ENCODE peak calls at places on chromosomes 16 and 17, in ten cellular contexts. S is stomach, U is IMR-90, D is heart left ventricle, F is K562, M is pancreas, X is tibial artery, J is A549, I is colonic mucosa, T is breast epithelium. K is an unnamed sample. For H3K9me3, the result is how much of the 10 kb centered on the place peaks cover.

GRCh38 chr17:36885161-36885735 is 52.0 kb upstream of the LHX1 start:
- DNase-seq in M (no peak), U (no peak), I (no peak), J (no peak), T (no peak), F (no peak), D (no peak), X (no peak), S (no peak), K (no peak)

GRCh38 chr17:45785373-45786193 is 1.5 kb downstream of the CRHR1 start:
- DNase-seq in F (no peak), I (no peak), X (no peak), U (no peak), D (no peak), S (no peak), T (no peak), M (no peak), J (no peak), K (no peak)

GRCh38 chr16:72969146-72969545 is 78.8 kb downstream of the ZFHX3 start:
- DNase-seq in S (no peak), D (no peak), X (no peak), T (no peak), U (no peak), I (no peak), J (no peak), F (no peak), M (no peak), K (no peak)

GRCh38 chr17:33142703-33143299 is 150.3 kb downstream of the ASIC2 start:
- DNase-seq in F (peak), T (no peak), I (peak), D (no peak), M (no peak), X (no peak), J (peak), S (no peak), U (peak), K (no peak)

GRCh38 chr17:77445908-77446535 is 305.3 kb downstream of the SEC14L1 start:
- DNase-seq in D (peak), T (no peak), J (no peak), S (peak), U (peak), X (no peak), M (no peak), I (peak), F (no peak), K (no peak)

GRCh38 chr17:28174352-28175046 is 132.0 kb downstream of the NLK start:
- DNase-seq in I (no peak), S (no peak), M (no peak), F (no peak), J (no peak), D (no peak), U (no peak), T (no peak), X (no peak), K (no peak)

GRCh38 chr17:55266051-55266957 is 1.5 kb downstream of the HLF start:
- DNase-seq in T (no peak), M (no peak), J (no peak), F (no peak), U (no peak), D (no peak), X (no peak), S (no peak), I (no peak), K (no peak)

GRCh38 chr16:55406651-55407050 is 72.3 kb upstream of the MMP2 start:
- DNase-seq in M (no peak), T (no peak), I (no peak), U (no peak), S (no peak), X (no peak), J (no peak), D (no peak), F (no peak), K (no peak)

GRCh38 chr17:73722163-73722562 is 77.9 kb upstream of the SDK2 start:
- DNase-seq in I (no peak), J (no peak), X (no peak), F (no peak), T (no peak), S (no peak), M (no peak), U (no peak), D (no peak), K (no peak)

GRCh38 chr17:80742581-80743180 is 198.0 kb downstream of the RPTOR start:
- DNase-seq in D (no peak), J (no peak), U (no peak), X (no peak), M (no peak), T (no peak), F (no peak), I (no peak), S (no peak), K (no peak)

DNA sequence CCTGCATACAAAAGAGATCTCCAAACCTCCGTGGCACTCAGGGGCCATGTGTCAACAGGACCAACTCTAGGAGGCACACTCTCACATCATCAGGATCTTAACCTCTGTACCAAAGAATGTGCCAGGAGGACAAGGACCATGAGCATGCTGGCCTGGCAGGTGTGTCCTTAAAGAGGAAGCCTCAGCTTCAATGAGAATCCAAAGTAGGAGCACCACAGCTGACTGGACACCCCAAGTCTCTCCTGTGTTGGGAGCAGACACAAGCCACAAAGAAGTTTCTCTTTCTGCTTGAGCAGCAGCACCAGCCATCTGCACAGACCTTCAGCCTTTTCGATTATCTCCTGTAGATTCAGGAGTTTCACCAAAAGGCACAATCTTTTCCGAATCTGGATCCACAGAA is 1734.5 kb downstream of the TP53TG3F start:
- DNase-seq in M (no peak), S (no peak), X (no peak), D (no peak), I (no peak), T (no peak), U (no peak), F (no peak), J (no peak), K (no peak)
- H3K9me3 ChIP-seq in M (under half), S (under half), X (under half), D (under half), I (under half), T (under half), U (under half), F (under half), J (under half), K (under half)

GRCh38 chr16:31577411-31577810 is 49.7 kb downstream of the AHSP start:
- DNase-seq in X (no peak), M (no peak), I (no peak), T (no peak), U (no peak), S (no peak), D (no peak), J (no peak), F (no peak), K (no peak)
- H3K9me3 ChIP-seq in X (under half), M (under half), I (under half), T (half or more), U (under half), S (under half), D (under half), J (under half), F (under half), K (under half)

DNA sequence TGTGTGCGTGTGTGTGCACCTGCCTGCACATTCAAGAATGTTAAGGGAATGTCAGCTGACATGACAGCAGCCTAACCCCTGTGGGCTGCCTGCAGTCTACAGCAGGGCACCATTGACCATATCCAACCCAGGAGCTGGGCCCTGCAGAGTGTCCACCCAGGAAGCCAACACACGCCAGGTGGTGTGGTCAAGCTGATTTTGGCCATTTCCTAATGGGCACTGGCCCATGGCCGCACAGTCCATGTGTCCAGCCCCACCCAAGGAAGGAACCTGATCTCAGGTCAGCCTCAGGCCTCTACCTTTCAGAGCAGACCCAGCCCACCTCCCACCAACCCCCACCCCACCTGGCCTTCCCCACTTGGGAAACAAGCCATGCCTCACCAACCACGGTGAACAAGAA is 77.7 kb downstream of the ZNF423 start:
- DNase-seq in J (no peak), S (no peak), D (no peak), I (no peak), U (no peak), X (no peak), T (no peak), M (no peak), F (no peak), K (no peak)
- H3K9me3 ChIP-seq in J (under half), S (under half), D (under half), I (under half), U (under half), X (under half), T (under half), M (under half), F (under half), K (under half)

GRCh38 chr16:35142809-35143192 is 1683.4 kb downstream of the TP53TG3F start:
- DNase-seq in U (no peak), J (no peak), T (no peak), I (no peak), M (peak), X (no peak), D (no peak), S (no peak), F (no peak), K (no peak)
- H3K9me3 ChIP-seq in U (under half), J (under half), T (half or more), I (under half), M (under half), X (under half), D (under half), S (half or more), F (under half), K (under half)

DNA sequence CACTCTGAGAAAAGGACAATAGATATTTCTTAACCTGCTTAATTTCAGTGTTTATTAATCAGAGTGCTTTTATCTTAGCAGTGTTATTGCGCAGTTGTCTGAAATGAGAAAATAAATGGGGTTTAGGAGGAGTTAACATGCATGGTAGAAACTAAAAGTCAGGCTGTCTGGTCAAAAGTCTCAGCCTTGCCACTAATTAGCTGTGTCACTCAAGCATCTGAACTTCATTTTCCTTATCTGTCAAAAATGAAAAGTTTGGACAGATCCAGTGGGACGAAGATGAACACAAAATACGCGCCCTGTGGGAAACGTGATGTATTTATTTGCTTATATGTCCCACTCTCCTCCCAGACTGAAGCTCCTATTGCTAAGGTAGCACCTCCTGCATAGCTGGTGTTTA is 6.3 kb upstream of the MEIOB start:
- DNase-seq in I (no peak), S (no peak), M (no peak), J (no peak), F (no peak), T (no peak), U (no peak), D (no peak), X (no peak), K (no peak)
- H3K9me3 ChIP-seq in I (under half), S (under half), M (under half), J (under half), F (under half), T (under half), U (under half), D (under half), X (under half), K (under half)

GRCh38 chr16:3180445-3180878 is 7.5 kb upstream of the OR1F1 start:
- DNase-seq in T (no peak), J (peak), M (no peak), X (no peak), D (no peak), I (no peak), F (no peak), U (no peak), S (no peak), K (no peak)

GRCh38 chr16:3183445-3184139 is 4.4 kb upstream of the OR1F1 start:
- DNase-seq in D (no peak), M (no peak), I (no peak), J (no peak), U (no peak), X (no peak), T (no peak), F (no peak), S (no peak), K (no peak)

GRCh38 chr16:3186946-3187690 is 886 bp upstream of the OR1F1 start:
- DNase-seq in X (no peak), T (no peak), M (no peak), I (no peak), J (no peak), S (no peak), D (no peak), F (no peak), U (no peak), K (no peak)

GRCh38 chr16:3179651-3180050 is 8.4 kb upstream of the OR1F1 start:
- DNase-seq in I (no peak), D (no peak), T (no peak), M (no peak), U (no peak), X (no peak), J (no peak), F (no peak), S (no peak), K (no peak)

DNA sequence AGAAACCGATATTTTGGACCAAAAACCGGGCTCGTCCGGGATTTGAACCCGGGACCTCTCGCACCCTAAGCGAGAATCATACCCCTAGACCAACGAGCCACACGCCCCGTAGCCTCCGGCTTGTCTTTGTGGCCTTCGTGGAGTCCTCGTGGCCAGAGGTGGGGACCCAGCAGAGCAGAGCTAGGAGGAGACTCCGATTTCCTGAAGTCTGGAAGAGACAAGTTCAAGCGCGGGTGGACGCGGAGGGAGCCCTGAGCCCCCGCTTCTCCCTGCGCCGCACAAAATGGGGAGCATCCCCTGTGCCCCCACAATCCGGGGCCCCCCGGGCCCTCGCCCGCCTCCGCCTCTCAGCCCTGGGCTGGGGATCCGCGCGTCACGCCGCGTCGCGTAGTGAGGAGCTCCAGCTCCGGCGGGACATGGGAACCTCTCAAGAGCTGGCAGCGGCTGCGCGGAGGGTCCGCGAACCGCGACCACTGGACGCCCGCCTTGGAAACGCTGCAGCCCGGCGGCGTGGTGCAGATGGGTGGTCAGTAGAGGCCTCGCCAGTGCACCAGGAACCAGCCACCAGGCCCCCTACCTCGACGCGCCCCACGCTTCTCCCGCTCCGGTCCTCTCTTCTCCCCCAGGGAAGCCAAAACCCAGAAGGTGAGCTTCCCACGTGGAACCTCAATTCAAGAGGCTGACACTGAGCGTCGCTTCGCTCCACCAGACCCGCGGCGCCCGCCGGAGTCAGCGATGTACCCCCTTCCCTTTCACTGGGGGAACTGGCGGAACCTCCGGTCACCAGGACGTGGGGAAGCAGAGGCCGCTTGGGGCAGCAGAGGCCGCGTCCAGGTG is 5.2 kb upstream of the OR1F1 start:
- DNase-seq in X (no peak), T (no peak), M (no peak), U (peak), F (peak), D (no peak), I (peak), J (peak), S (peak), K (no peak)
- H3K9me3 ChIP-seq in X (under half), T (under half), M (under half), U (under half), F (under half), D (under half), I (under half), J (under half), S (under half), K (under half)

GRCh38 chr17:22305356-22306071 is 613.2 kb downstream of the KCNJ18 start:
- DNase-seq in I (no peak), D (no peak), S (no peak), F (no peak), U (no peak), J (no peak), M (no peak), X (no peak), T (no peak), K (no peak)
- H3K9me3 ChIP-seq in I (under half), D (under half), S (under half), F (under half), U (under half), J (under half), M (under half), X (under half), T (under half), K (under half)

GRCh38 chr16:35797811-35798210 is 2338.4 kb downstream of the TP53TG3F start:
- DNase-seq in T (no peak), F (no peak), U (no peak), S (no peak), D (no peak), J (no peak), X (no peak), I (no peak), M (no peak), K (no peak)

GRCh38 chr16:35788381-35788780 is 2329.0 kb downstream of the TP53TG3F start:
- DNase-seq in U (no peak), J (no peak), S (no peak), I (no peak), T (no peak), X (no peak), D (no peak), M (no peak), F (no peak), K (no peak)

GRCh38 chr16:35795361-35796029 is 2336.1 kb downstream of the TP53TG3F start:
- DNase-seq in F (no peak), M (no peak), D (no peak), X (no peak), U (no peak), S (no peak), J (no peak), T (no peak), I (no peak), K (no peak)

GRCh38 chr16:35792516-35793285 is 2333.3 kb downstream of the TP53TG3F start:
- DNase-seq in S (no peak), M (no peak), X (no peak), I (no peak), F (no peak), U (no peak), T (no peak), J (no peak), D (no peak), K (no peak)
- H3K9me3 ChIP-seq in S (half or more), M (under half), X (under half), I (under half), F (under half), U (under half), T (under half), J (under half), D (under half), K (under half)

GRCh38 chr17:41678907-41679739 is 9.6 kb upstream of the EIF1 start:
- DNase-seq in F (peak), S (no peak), M (no peak), T (no peak), J (peak), I (peak), X (no peak), D (no peak), U (peak), K (no peak)
- H3K9me3 ChIP-seq in F (under half), S (under half), M (under half), T (under half), J (under half), I (under half), X (under half), D (under half), U (under half), K (under half)

GRCh38 chr16:65757064-65757463 is 609.4 kb upstream of the CDH5 start:
- DNase-seq in X (no peak), S (no peak), M (no peak), T (no peak), F (no peak), U (peak), I (no peak), D (no peak), J (no peak), K (peak)
- H3K9me3 ChIP-seq in X (under half), S (under half), M (under half), T (under half), F (under half), U (under half), I (under half), D (under half), J (under half), K (under half)

K was measured in gastrocnemius medialis.